ENCODE peak calls at places on chromosomes 5 and 9, in four cellular contexts. One of them, this sample, is unnamed.

GRCh38 chr5:174816858-174817257 is 92.5 kb downstream of the MSX2 start:
- DNase-seq in body of pancreas: no peak
- DNase-seq in Right ventricle myocardium superior: no peak
- DNase-seq in AG10803: no peak
- DNase-seq in this sample: no peak

GRCh38 chr5:158364367-158364766 is 505.4 kb upstream of the CLINT1 start:
- DNase-seq in body of pancreas: no peak
- DNase-seq in Right ventricle myocardium superior: no peak
- DNase-seq in AG10803: no peak
- DNase-seq in this sample: no peak

GRCh38 chr9:77678136-77678535 is 30.0 kb upstream of the GNA14 start:
- DNase-seq in body of pancreas: peak
- DNase-seq in Right ventricle myocardium superior: no peak
- DNase-seq in AG10803: peak
- DNase-seq in this sample: no peak

GRCh38 chr9:137224850-137225694 is at the start of gene CYSRT1:
- DNase-seq in body of pancreas: no peak
- DNase-seq in Right ventricle myocardium superior: no peak
- DNase-seq in AG10803: no peak
- DNase-seq in this sample: no peak

GRCh38 chr5:96627792-96628191 is 34.4 kb upstream of the CAST start:
- DNase-seq in body of pancreas: no peak
- DNase-seq in Right ventricle myocardium superior: no peak
- DNase-seq in AG10803: no peak
- DNase-seq in this sample: no peak

GRCh38 chr5:117590944-117591343 is 1016.3 kb upstream of the SEMA6A start:
- DNase-seq in body of pancreas: no peak
- DNase-seq in Right ventricle myocardium superior: no peak
- DNase-seq in AG10803: no peak
- DNase-seq in this sample: no peak

GRCh38 chr5:157574456-157575095 is 999 bp downstream of the ADAM19 start:
- DNase-seq in body of pancreas: no peak
- DNase-seq in Right ventricle myocardium superior: peak
- DNase-seq in AG10803: no peak
- DNase-seq in this sample: no peak

GRCh38 chr5:21145376-21145775 is 1157.4 kb upstream of the CDH18 start:
- DNase-seq in body of pancreas: no peak
- DNase-seq in Right ventricle myocardium superior: no peak
- DNase-seq in AG10803: no peak
- DNase-seq in this sample: no peak

GRCh38 chr5:55226934-55227737 is at the start of gene MCIDAS:
- DNase-seq in body of pancreas: peak
- DNase-seq in Right ventricle myocardium superior: peak
- DNase-seq in AG10803: peak
- DNase-seq in this sample: no peak

GRCh38 chr9:69085523-69086283 is 50.2 kb downstream of the FXN start:
- DNase-seq in body of pancreas: no peak
- DNase-seq in Right ventricle myocardium superior: no peak
- DNase-seq in AG10803: peak
- DNase-seq in this sample: no peak

GRCh38 chr5:173324115-173325001 is 3.9 kb downstream of the STC2 start:
- DNase-seq in body of pancreas: peak
- DNase-seq in Right ventricle myocardium superior: peak
- DNase-seq in AG10803: peak
- DNase-seq in this sample: peak

GRCh38 chr5:37665889-37666288 is 174.0 kb downstream of the GDNF start:
- DNase-seq in body of pancreas: peak
- DNase-seq in Right ventricle myocardium superior: peak
- DNase-seq in AG10803: peak
- DNase-seq in this sample: no peak

GRCh38 chr9:132141948-132142594 is 19.8 kb upstream of the NTNG2 start:
- DNase-seq in body of pancreas: no peak
- DNase-seq in Right ventricle myocardium superior: no peak
- DNase-seq in AG10803: no peak
- DNase-seq in this sample: no peak

GRCh38 chr5:155068616-155069100 is 55.1 kb downstream of the KIF4B start:
- DNase-seq in body of pancreas: no peak
- DNase-seq in Right ventricle myocardium superior: no peak
- DNase-seq in AG10803: no peak
- DNase-seq in this sample: no peak

GRCh38 chr9:137046094-137046787 is at the start of gene NPDC1:
- DNase-seq in body of pancreas: peak
- DNase-seq in Right ventricle myocardium superior: peak
- DNase-seq in AG10803: peak
- DNase-seq in this sample: peak

GRCh38 chr5:154728884-154729283 is 26.3 kb upstream of the LARP1 start:
- DNase-seq in body of pancreas: no peak
- DNase-seq in Right ventricle myocardium superior: no peak
- DNase-seq in AG10803: no peak
- DNase-seq in this sample: no peak

GRCh38 chr5:77960305-77960704 is 184.2 kb upstream of the TBCA start:
- DNase-seq in body of pancreas: no peak
- DNase-seq in Right ventricle myocardium superior: no peak
- DNase-seq in AG10803: no peak
- DNase-seq in this sample: no peak

GRCh38 chr9:36867672-36868471 is 166.2 kb downstream of the PAX5 start:
- DNase-seq in body of pancreas: peak
- DNase-seq in Right ventricle myocardium superior: no peak
- DNase-seq in AG10803: no peak
- DNase-seq in this sample: no peak

GRCh38 chr9:29150606-29151005 is 1577.3 kb upstream of the C9orf72 start:
- DNase-seq in body of pancreas: no peak
- DNase-seq in Right ventricle myocardium superior: no peak
- DNase-seq in AG10803: no peak
- DNase-seq in this sample: no peak

GRCh38 chr9:106069241-106069640 is 374.9 kb downstream of the TMEM38B start:
- DNase-seq in body of pancreas: no peak
- DNase-seq in Right ventricle myocardium superior: no peak
- DNase-seq in AG10803: no peak
- DNase-seq in this sample: no peak

GRCh38 chr5:155883966-155884555 is 442.9 kb upstream of the SGCD start:
- DNase-seq in body of pancreas: no peak
- DNase-seq in Right ventricle myocardium superior: no peak
- DNase-seq in AG10803: no peak
- DNase-seq in this sample: no peak

GRCh38 chr5:137118629-137119028 is 380.5 kb downstream of the SPOCK1 start:
- DNase-seq in body of pancreas: no peak
- DNase-seq in Right ventricle myocardium superior: no peak
- DNase-seq in AG10803: no peak
- DNase-seq in this sample: no peak

GRCh38 chr9:137606734-137607138 is 1.2 kb downstream of the ARRDC1 start:
- DNase-seq in body of pancreas: peak
- DNase-seq in Right ventricle myocardium superior: no peak
- DNase-seq in AG10803: no peak
- DNase-seq in this sample: peak

GRCh38 chr9:26361010-26361409 is 531.6 kb downstream of the CAAP1 start:
- DNase-seq in body of pancreas: no peak
- DNase-seq in Right ventricle myocardium superior: no peak
- DNase-seq in AG10803: no peak
- DNase-seq in this sample: no peak

GRCh38 chr9:79184821-79185220 is 386.9 kb upstream of the TLE4 start:
- DNase-seq in body of pancreas: no peak
- DNase-seq in Right ventricle myocardium superior: no peak
- DNase-seq in AG10803: peak
- DNase-seq in this sample: no peak

GRCh38 chr5:11857391-11857790 is 46.9 kb downstream of the CTNND2 start:
- DNase-seq in body of pancreas: no peak
- DNase-seq in Right ventricle myocardium superior: no peak
- DNase-seq in AG10803: no peak
- DNase-seq in this sample: no peak

GRCh38 chr5:78927657-78928282 is 57.3 kb downstream of the ARSB start:
- DNase-seq in body of pancreas: no peak
- DNase-seq in Right ventricle myocardium superior: no peak
- DNase-seq in AG10803: no peak
- DNase-seq in this sample: no peak

GRCh38 chr5:177405805-177406204 is 3.6 kb downstream of the F12 start:
- DNase-seq in body of pancreas: no peak
- DNase-seq in Right ventricle myocardium superior: peak
- DNase-seq in AG10803: no peak
- DNase-seq in this sample: no peak

GRCh38 chr5:180313677-180314076 is 21.8 kb upstream of the MAPK9 start:
- DNase-seq in body of pancreas: peak
- DNase-seq in Right ventricle myocardium superior: peak
- DNase-seq in AG10803: no peak
- DNase-seq in this sample: peak

GRCh38 chr5:3249401-3249800 is 346.2 kb upstream of the IRX1 start:
- DNase-seq in body of pancreas: no peak
- DNase-seq in Right ventricle myocardium superior: no peak
- DNase-seq in AG10803: no peak
- DNase-seq in this sample: no peak

GRCh38 chr9:12640021-12640587 is 53.1 kb upstream of the TYRP1 start:
- DNase-seq in body of pancreas: peak
- DNase-seq in Right ventricle myocardium superior: no peak
- DNase-seq in AG10803: peak
- DNase-seq in this sample: no peak

GRCh38 chr9:136324501-136325300 is 2.6 kb upstream of the GPSM1 start:
- DNase-seq in body of pancreas: peak
- DNase-seq in Right ventricle myocardium superior: peak
- DNase-seq in AG10803: no peak
- DNase-seq in this sample: no peak

GRCh38 chr9:93092171-93092991 is 3.6 kb upstream of the CARD19 start:
- DNase-seq in body of pancreas: no peak
- DNase-seq in Right ventricle myocardium superior: no peak
- DNase-seq in AG10803: no peak
- DNase-seq in this sample: peak

GRCh38 chr5:73630760-73631159 is 4.8 kb downstream of the ARHGEF28 start:
- DNase-seq in body of pancreas: no peak
- DNase-seq in Right ventricle myocardium superior: no peak
- DNase-seq in AG10803: no peak
- DNase-seq in this sample: no peak

GRCh38 chr5:149224282-149224681 is 47.4 kb upstream of the AFAP1L1 start:
- DNase-seq in body of pancreas: no peak
- DNase-seq in Right ventricle myocardium superior: peak
- DNase-seq in AG10803: no peak
- DNase-seq in this sample: no peak

This sample was measured in right lobe of liver.